ENCODE peak calls at places on chromosomes 12 and 14, in eight cellular contexts. A is HEK293T; D is cardiac muscle cell; X is stimulated activated CD8-positive, alpha-beta memory T cell treated with anti-CD3 and anti-CD28 coated beads, Interleukin-4, amount 100 ng/mL, for 1 hour; F is tibial artery; S is HTR-8/SVneo; U is CD4-positive, alpha-beta T cell; H is endothelial cell. W is an unnamed sample.

GRCh38 chr14:76152333-76152681 is 585 bp downstream of the GPATCH2L start:
- DNase-seq in S (peak), A (peak), X (peak), H (peak), D (peak), U (peak), F (peak), W (peak)

GRCh38 chr14:58238252-58239247 is 6.1 kb upstream of the PSMA3 start:
- DNase-seq in A (peak), S (peak), F (no peak), X (no peak), H (no peak), U (no peak), D (peak), W (no peak)

GRCh38 chr14:99759546-99759925 is 33.7 kb upstream of the EML1 start:
- DNase-seq in F (peak), U (no peak), X (no peak), H (no peak), D (no peak), S (no peak), A (no peak), W (no peak)

GRCh38 chr12:119910586-119910985 is 33.5 kb upstream of the CIT start:
- DNase-seq in U (no peak), D (no peak), S (no peak), H (no peak), A (no peak), X (no peak), F (no peak), W (no peak)

GRCh38 chr14:65783576-65783975 is 371.0 kb downstream of the FUT8 start:
- DNase-seq in A (no peak), F (no peak), X (no peak), D (no peak), U (no peak), S (no peak), H (no peak), W (no peak)

GRCh38 chr12:65055874-65056273 is 65.2 kb downstream of the WIF1 start:
- DNase-seq in H (no peak), F (no peak), S (no peak), A (no peak), X (no peak), D (no peak), U (no peak), W (no peak)

GRCh38 chr14:98177551-98177950 is 1094.4 kb downstream of the BCL11B start:
- DNase-seq in S (no peak), A (no peak), F (no peak), X (peak), H (no peak), U (peak), D (no peak), W (no peak)

GRCh38 chr12:24081092-24081529 is 131.6 kb upstream of the SOX5 start:
- DNase-seq in S (no peak), X (no peak), D (no peak), U (no peak), H (no peak), A (no peak), F (no peak), W (no peak)

GRCh38 chr12:103547929-103548328 is 39.1 kb upstream of the STAB2 start:
- DNase-seq in A (no peak), S (no peak), X (no peak), D (no peak), F (no peak), H (no peak), U (no peak), W (no peak)

GRCh38 chr14:101185081-101185835 is 281.7 kb upstream of the RTL1 start:
- DNase-seq in S (no peak), D (no peak), H (no peak), X (no peak), A (no peak), U (no peak), F (no peak), W (peak)

GRCh38 chr12:11732023-11732422 is 82.5 kb downstream of the ETV6 start:
- DNase-seq in U (no peak), X (no peak), D (no peak), F (no peak), S (no peak), H (no peak), A (no peak), W (no peak)